ENCODE peak calls at places on chromosomes 16 and 17, in seven cellular contexts. E is IMR-90; U is KBM-7; G is T47D; D is GM12865; R is stimulated activated CD8-positive, alpha-beta memory T cell treated with anti-CD3 and anti-CD28 coated beads, Interleukin-4, amount 100 ng/mL, for 1 hour; O is AG04450. X is an unnamed sample.

GRCh38 chr16:30660424-30661251 is 2.4 kb downstream of the FBRS start:
- DNase-seq in O (no peak), E (peak; percentile 58), R (peak; percentile 61), D (peak; percentile 86), U (peak; percentile 31), G (peak; percentile 42), X (no peak)

GRCh38 chr16:85399583-85400284 is 213.4 kb upstream of the GSE1 start:
- DNase-seq in G (no peak), U (peak; percentile 58), R (no peak), E (no peak), D (no peak), O (no peak), X (peak; percentile 28)

GRCh38 chr16:70402916-70403659 is 35.8 kb downstream of the ST3GAL2 start:
- DNase-seq in G (no peak), E (peak; percentile 63), D (no peak), O (no peak), U (peak; percentile 38), R (no peak), X (no peak)

GRCh38 chr17:12415031-12415430 is 250.7 kb upstream of the MYOCD start:
- DNase-seq in O (peak; percentile 62), U (no peak), E (peak; percentile 94), R (no peak), G (no peak), D (no peak), X (no peak)

GRCh38 chr16:87352818-87353217 is 30.8 kb downstream of the FBXO31 start:
- DNase-seq in E (no peak), U (no peak), G (no peak), R (no peak), D (no peak), O (no peak), X (no peak)

GRCh38 chr17:77749316-77749715 is 209.2 kb upstream of the TNRC6C start:
- DNase-seq in O (no peak), U (no peak), D (no peak), G (no peak), E (no peak), R (no peak), X (no peak)

GRCh38 chr16:56425439-56425832 is at the start of gene AMFR:
- DNase-seq in G (peak; percentile 79), D (peak; percentile 92), R (peak; percentile 25), U (peak; percentile 60), E (peak; percentile 80), O (peak; percentile 36), X (peak; percentile 93)

GRCh38 chr17:71208111-71208704 is 912.6 kb upstream of the SOX9 start:
- DNase-seq in O (no peak), E (peak; percentile 92), D (no peak), U (no peak), G (no peak), R (no peak), X (no peak)

GRCh38 chr16:4093495-4094137 is 22.6 kb downstream of the ADCY9 start:
- DNase-seq in G (no peak), D (no peak), U (no peak), R (no peak), O (no peak), E (peak; percentile 39), X (no peak)

GRCh38 chr16:56226840-56227525 is 35.7 kb downstream of the GNAO1 start:
- DNase-seq in U (no peak), G (no peak), D (no peak), R (no peak), E (no peak), O (no peak), X (no peak)

GRCh38 chr17:39116224-39116623 is 35.2 kb downstream of the PLXDC1 start:
- DNase-seq in E (no peak), O (no peak), D (no peak), U (no peak), G (no peak), R (no peak), X (no peak)

GRCh38 chr16:48369765-48370164 is 15.4 kb downstream of the SIAH1 start:
- DNase-seq in G (no peak), E (no peak), R (no peak), U (no peak), O (no peak), D (no peak), X (no peak)

GRCh38 chr17:66304304-66305174 is 2.1 kb downstream of the PRKCA start:
- DNase-seq in U (peak; percentile 15), D (no peak), R (no peak), O (no peak), E (no peak), G (peak; percentile 52), X (no peak)

GRCh38 chr17:50280068-50280467 is 5.8 kb downstream of the TMEM92 start:
- DNase-seq in G (no peak), U (no peak), D (peak; percentile 43), O (no peak), R (no peak), E (no peak), X (no peak)

GRCh38 chr17:69363488-69364210 is 36.7 kb upstream of the ABCA5 start:
- DNase-seq in R (no peak), U (no peak), E (no peak), G (no peak), O (no peak), D (no peak), X (no peak)

GRCh38 chr17:60372790-60373483 is 19.0 kb downstream of the USP32 start:
- DNase-seq in E (peak; percentile 87), O (no peak), R (no peak), U (no peak), D (peak; percentile 20), G (no peak), X (no peak)

GRCh38 chr17:57515662-57516211 is 229.4 kb downstream of the CCDC182 start:
- DNase-seq in G (no peak), O (no peak), E (no peak), R (no peak), D (no peak), U (no peak), X (no peak)

GRCh38 chr16:89972244-89973234 is 24.0 kb downstream of the DEF8 start:
- DNase-seq in O (peak; percentile 61), U (peak; percentile 89), D (peak; percentile 96), R (peak; percentile 84), E (peak; percentile 85), G (peak; percentile 97), X (peak; percentile 91)

GRCh38 chr17:47687748-47688147 is 6.2 kb upstream of the TBKBP1 start:
- DNase-seq in O (no peak), R (no peak), E (peak; percentile 44), D (no peak), G (no peak), U (no peak), X (peak; percentile 50)

GRCh38 chr17:72119963-72120877 is 600 bp upstream of the SOX9 start:
- DNase-seq in U (no peak), D (no peak), E (peak; percentile 91), O (peak; percentile 72), G (peak; percentile 54), R (no peak), X (peak; percentile 35)

GRCh38 chr17:79923974-79924638 is 84.9 kb upstream of the CBX4 start:
- DNase-seq in D (peak; percentile 49), E (peak; percentile 12), O (no peak), R (no peak), U (peak; percentile 62), G (peak; percentile 80), X (peak; percentile 70)

GRCh38 chr16:28308794-28309535 is 16.6 kb downstream of the SBK1 start:
- DNase-seq in U (no peak), D (no peak), E (no peak), G (no peak), O (no peak), R (no peak), X (no peak)

GRCh38 chr17:80476877-80477646 is 655 bp upstream of the NPTX1 start:
- DNase-seq in D (no peak), E (no peak), G (no peak), R (no peak), U (no peak), O (no peak), X (no peak)

GRCh38 chr17:67016039-67016762 is 28.2 kb upstream of the CACNG1 start:
- DNase-seq in D (no peak), G (no peak), O (no peak), E (no peak), U (no peak), R (no peak), X (no peak)

GRCh38 chr17:62714016-62714777 is 86.7 kb downstream of the MRC2 start:
- DNase-seq in G (peak; percentile 36), D (no peak), E (peak; percentile 79), R (no peak), O (no peak), U (no peak), X (no peak)

GRCh38 chr16:88783391-88784073 is 1.5 kb downstream of the PIEZO1 start:
- DNase-seq in D (peak; percentile 50), R (no peak), O (no peak), U (no peak), G (no peak), E (peak; percentile 33), X (peak; percentile 43)

GRCh38 chr16:48383877-48384304 is 1.3 kb downstream of the SIAH1 start:
- DNase-seq in U (no peak), E (no peak), G (peak; percentile 44), R (no peak), O (no peak), D (peak; percentile 40), X (peak; percentile 40)

GRCh38 chr17:58315750-58316149 is 12.8 kb downstream of the TSPOAP1 start:
- DNase-seq in E (no peak), U (no peak), D (no peak), O (no peak), G (no peak), R (no peak), X (no peak)

GRCh38 chr17:74427048-74427762 is 4.7 kb upstream of the GPRC5C start:
- DNase-seq in O (no peak), D (no peak), R (no peak), U (no peak), G (peak; percentile 90), E (no peak), X (no peak)

GRCh38 chr17:16283705-16284104 is 66.7 kb downstream of the PIGL start:
- DNase-seq in R (no peak), D (no peak), E (peak; percentile 88), U (no peak), G (no peak), O (no peak), X (no peak)

GRCh38 chr16:48053346-48053745 is 102.4 kb downstream of the ABCC12 start:
- DNase-seq in D (no peak), G (peak; percentile 64), U (no peak), E (peak; percentile 69), O (peak; percentile 32), R (no peak), X (no peak)

GRCh38 chr16:88315543-88316105 is 67.1 kb upstream of the ZNF469 start:
- DNase-seq in O (no peak), R (no peak), G (no peak), U (no peak), E (peak; percentile 77), D (no peak), X (peak; percentile 11)

X was measured in RPMI8226.